ENCODE peak calls at places on chromosomes 7 and 10, in five cellular contexts. J is left ventricle myocardium inferior, G is Peyer's patch, P is kidney epithelial cell, O is retina. N is an unnamed sample.

GRCh38 chr10:15843705-15844104 is 16.6 kb downstream of the MINDY3 start:
- DNase-seq in J (no peak), O (no peak), P (no peak), G (no peak), N (no peak)

GRCh38 chr10:3825862-3826351 is 40.9 kb upstream of the KLF6 start:
- DNase-seq in G (no peak), P (no peak), O (no peak), J (no peak), N (peak)

GRCh38 chr10:30384791-30385201 is 35.7 kb upstream of the MTPAP start:
- DNase-seq in O (no peak), G (no peak), P (no peak), J (no peak), N (no peak)

GRCh38 chr7:27709137-27710075 is 30.6 kb upstream of the TAX1BP1 start:
- DNase-seq in G (no peak), P (no peak), O (no peak), J (no peak), N (no peak)

GRCh38 chr7:117771756-117772155 is 101.5 kb downstream of the CTTNBP2 start:
- DNase-seq in J (no peak), G (no peak), O (no peak), P (no peak), N (no peak)

GRCh38 chr10:29860159-29860558 is 199.2 kb downstream of the JCAD start:
- DNase-seq in J (no peak), O (no peak), P (no peak), G (no peak), N (no peak)

GRCh38 chr10:132037676-132037975 is 28.1 kb upstream of the JAKMIP3 start:
- DNase-seq in P (no peak), O (peak), G (no peak), J (no peak), N (no peak)

GRCh38 chr10:74051729-74052342 is 53.9 kb downstream of the VCL start:
- DNase-seq in J (no peak), O (no peak), G (no peak), P (no peak), N (peak)

GRCh38 chr10:12463459-12463838 is 114.1 kb downstream of the CAMK1D start:
- DNase-seq in J (no peak), G (no peak), P (no peak), O (no peak), N (no peak)

GRCh38 chr10:93999401-93999851 is 5.7 kb downstream of the PLCE1 start:
- DNase-seq in P (no peak), O (no peak), G (peak), J (peak), N (peak)

GRCh38 chr7:129438839-129439640 is 4.8 kb downstream of the STRIP2 start:
- DNase-seq in J (no peak), O (no peak), P (peak), G (no peak), N (no peak)

GRCh38 chr7:134729895-134730294 is 49.5 kb upstream of the CALD1 start:
- DNase-seq in J (no peak), G (no peak), P (no peak), O (no peak), N (no peak)

GRCh38 chr7:158706710-158707590 is 2.3 kb upstream of the NCAPG2 start:
- DNase-seq in O (no peak), G (no peak), J (no peak), P (no peak), N (no peak)

GRCh38 chr10:55098452-55098851 is 297.4 kb upstream of the PCDH15 start:
- DNase-seq in P (no peak), O (no peak), G (no peak), J (no peak), N (no peak)

GRCh38 chr10:63197304-63198092 is 64.4 kb downstream of the NRBF2 start:
- DNase-seq in O (no peak), G (no peak), J (no peak), P (no peak), N (no peak)

GRCh38 chr7:56105508-56105907 is 768 bp downstream of the CHCHD2 start:
- DNase-seq in O (peak), J (no peak), G (peak), P (peak), N (no peak)

GRCh38 chr7:2477447-2478386 is 1.5 kb upstream of the GRIFIN start:
- DNase-seq in P (no peak), G (peak), J (peak), O (peak), N (peak)

GRCh38 chr10:329361-330099 is 194.3 kb downstream of the ZMYND11 start:
- DNase-seq in G (peak), P (peak), O (no peak), J (peak), N (peak)

GRCh38 chr10:118792501-118792900 is 37.7 kb upstream of the CACUL1 start:
- DNase-seq in O (no peak), J (no peak), P (no peak), G (no peak), N (no peak)

GRCh38 chr7:134058980-134059379 is 68.2 kb upstream of the LRGUK start:
- DNase-seq in G (no peak), P (no peak), O (no peak), J (no peak), N (no peak)

GRCh38 chr7:16841681-16842080 is 36.9 kb upstream of the AGR2 start:
- DNase-seq in O (no peak), J (no peak), G (no peak), P (no peak), N (no peak)

GRCh38 chr10:92569071-92569470 is 4.8 kb downstream of the IDE start:
- DNase-seq in G (no peak), J (no peak), O (no peak), P (no peak), N (no peak)

GRCh38 chr10:89904755-89905154 is 203.4 kb downstream of the KIF20B start:
- DNase-seq in G (no peak), J (no peak), O (no peak), P (no peak), N (no peak)

GRCh38 chr10:72954596-72955569 is at the start of gene PLA2G12B:
- DNase-seq in O (peak), J (no peak), P (no peak), G (peak), N (no peak)

GRCh38 chr10:126867567-126868365 is 37.5 kb upstream of the DOCK1 start:
- DNase-seq in O (no peak), P (peak), G (no peak), J (no peak), N (no peak)

GRCh38 chr10:1657500-1657899 is 79.8 kb downstream of the ADARB2 start:
- DNase-seq in J (no peak), O (no peak), G (no peak), P (no peak), N (no peak)

GRCh38 chr7:34886856-34887255 is 150.4 kb downstream of the DPY19L1 start:
- DNase-seq in J (no peak), P (no peak), G (no peak), O (no peak), N (no peak)

GRCh38 chr10:64113796-64114195 is 592.6 kb downstream of the REEP3 start:
- DNase-seq in G (no peak), J (no peak), O (no peak), P (no peak), N (no peak)

GRCh38 chr7:69967152-69967591 is 368.9 kb downstream of the AUTS2 start:
- DNase-seq in J (peak), G (no peak), O (peak), P (no peak), N (peak)

GRCh38 chr10:43255644-43256431 is 11.0 kb downstream of the RASGEF1A start:
- DNase-seq in J (no peak), O (peak), G (peak), P (no peak), N (no peak)

GRCh38 chr7:91424372-91424771 is 160.1 kb downstream of the FZD1 start:
- DNase-seq in P (no peak), J (no peak), O (peak), G (no peak), N (no peak)

N was measured in left ventricle myocardium superior.